ENCODE peak calls at places on chromosomes 11 and 22, in four cellular contexts. W is putamen, S is transverse colon, A is SW480. U is an unnamed sample.

GRCh38 chr11:66070604-66071325 is 693 bp downstream of the PACS1 start:
- DNase-seq in W (no peak), S (peak), A (peak), U (peak)

GRCh38 chr22:27718186-27719032 is 83.1 kb downstream of the MN1 start:
- DNase-seq in W (peak), S (peak), A (peak), U (peak)

GRCh38 chr11:106961518-106961917 is 56.8 kb downstream of the GUCY1A2 start:
- DNase-seq in W (no peak), S (no peak), A (no peak), U (no peak)

GRCh38 chr11:130908770-130909625 is 7.3 kb downstream of the SNX19 start:
- DNase-seq in W (no peak), S (no peak), A (no peak), U (no peak)

GRCh38 chr22:45628508-45628907 is 43.1 kb upstream of the ATXN10 start:
- DNase-seq in W (no peak), S (no peak), A (no peak), U (no peak)

GRCh38 chr11:72813740-72814138 is 472 bp upstream of the ATG16L2 start:
- DNase-seq in W (peak), S (peak), A (peak), U (no peak)

GRCh38 chr11:65911682-65912568 is 6.9 kb downstream of the C11orf68 start:
- DNase-seq in W (no peak), S (peak), A (peak), U (peak)

GRCh38 chr11:126190792-126191191 is 20.7 kb downstream of the RPUSD4 start:
- DNase-seq in W (no peak), S (no peak), A (no peak), U (no peak)

GRCh38 chr11:119473226-119473625 is 50.3 kb upstream of the THY1 start:
- DNase-seq in W (no peak), S (no peak), A (no peak), U (peak)

GRCh38 chr22:18987765-18988164 is 51.7 kb upstream of the PRODH start:
- DNase-seq in W (no peak), S (no peak), A (no peak), U (peak)

GRCh38 chr11:61098778-61099177 is 3.5 kb upstream of the CD5 start:
- DNase-seq in W (no peak), S (no peak), A (no peak), U (no peak)

GRCh38 chr11:123166095-123166559 is 28.9 kb downstream of the CLMP start:
- DNase-seq in W (no peak), S (peak), A (peak), U (no peak)

GRCh38 chr22:32712644-32713355 is 88.7 kb upstream of the TIMP3 start:
- DNase-seq in W (no peak), S (no peak), A (no peak), U (no peak)

U was measured in breast epithelium.